ENCODE peak calls at places on chromosomes 6 and 20, in eight cellular contexts. S, A, H, K, N, G, F and R are unnamed samples. For H3K4me1, the result is how much of the 10 kb centered on the place peaks cover.

GRCh38 chr6:14121936-14122344 is 4.4 kb downstream of the CD83 start:
- DNase-seq in S (peak), A (peak), H (no peak), K (no peak), N (no peak), G (no peak), F (no peak), R (no peak)

GRCh38 chr6:163955131-163955530 is 540.6 kb downstream of the QKI start:
- DNase-seq in S (no peak), A (no peak), H (no peak), K (no peak), N (no peak), G (no peak), F (peak), R (no peak)

GRCh38 chr6:83467620-83468036 is 36.8 kb upstream of the ME1 start:
- DNase-seq in S (peak), A (peak), H (no peak), K (no peak), N (no peak), G (peak), F (no peak), R (peak)

GRCh38 chr6:30192076-30192475 is 21.1 kb downstream of the TRIM26 start:
- DNase-seq in S (no peak), A (no peak), H (no peak), K (no peak), N (no peak), G (no peak), F (no peak), R (no peak)

GRCh38 chr20:63704749-63705117 is 3.0 kb downstream of the ARFRP1 start:
- DNase-seq in S (no peak), A (no peak), H (peak), K (peak), N (no peak), G (no peak), F (no peak), R (no peak)

GRCh38 chr6:33416386-33417126 is 1.4 kb downstream of the CUTA start:
- DNase-seq in S (no peak), A (no peak), H (peak), K (no peak), N (no peak), G (no peak), F (peak), R (no peak)

GRCh38 chr6:121615493-121615892 is 180.0 kb downstream of the GJA1 start:
- DNase-seq in S (no peak), A (no peak), H (no peak), K (no peak), N (no peak), G (no peak), F (no peak), R (no peak)

GRCh38 chr6:15462717-15463525 is 199.9 kb downstream of the DTNBP1 start:
- DNase-seq in S (no peak), A (no peak), H (no peak), K (no peak), N (no peak), G (no peak), F (peak), R (no peak)

GRCh38 chr20:34369265-34369664 is 6.2 kb downstream of the ITCH start:
- DNase-seq in S (no peak), A (no peak), H (no peak), K (no peak), N (no peak), G (no peak), F (no peak), R (no peak)

GRCh38 chr6:131116755-131117360 is 18.4 kb upstream of the AKAP7 start:
- DNase-seq in S (no peak), A (no peak), H (no peak), K (no peak), N (no peak), G (no peak), F (peak), R (no peak)

GRCh38 chr6:36125575-36125974 is 4.7 kb upstream of the MAPK13 start:
- DNase-seq in S (no peak), A (no peak), H (no peak), K (no peak), N (no peak), G (no peak), F (no peak), R (no peak)

GRCh38 chr6:49553353-49553752 is 2.9 kb downstream of the C6orf141 start:
- DNase-seq in S (no peak), A (no peak), H (no peak), K (no peak), N (no peak), G (no peak), F (peak), R (no peak)

GRCh38 chr20:18692453-18692852 is 104.6 kb downstream of the DTD1 start:
- DNase-seq in S (no peak), A (no peak), H (no peak), K (no peak), N (no peak), G (no peak), F (peak), R (no peak)

GRCh38 chr6:8415305-8415704 is 20.0 kb downstream of the SLC35B3 start:
- DNase-seq in S (no peak), A (no peak), H (no peak), K (no peak), N (no peak), G (no peak), F (peak), R (no peak)

GRCh38 chr6:162856885-162857284 is 129.1 kb downstream of the PACRG start:
- DNase-seq in S (no peak), A (no peak), H (no peak), K (no peak), N (no peak), G (no peak), F (peak), R (no peak)

GRCh38 chr6:158686791-158687381 is 37.0 kb downstream of the SYTL3 start:
- DNase-seq in S (no peak), A (no peak), H (peak), K (no peak), N (peak), G (no peak), F (no peak), R (no peak)

GRCh38 chr20:32871622-32872160 is 13.0 kb downstream of the EFCAB8 start:
- DNase-seq in S (peak), A (no peak), H (peak), K (no peak), N (no peak), G (no peak), F (no peak), R (no peak)

GRCh38 chr6:35258858-35259193 is 709 bp upstream of the ZNF76 start:
- DNase-seq in S (no peak), A (peak), H (no peak), K (no peak), N (no peak), G (peak), F (peak), R (no peak)

GRCh38 chr20:57581202-57582028 is 20.5 kb downstream of the PCK1 start:
- DNase-seq in S (peak), A (no peak), H (peak), K (peak), N (no peak), G (no peak), F (no peak), R (no peak)

GRCh38 chr20:57580478-57581201 is 19.7 kb downstream of the PCK1 start:
- DNase-seq in S (peak), A (no peak), H (peak), K (no peak), N (no peak), G (no peak), F (no peak), R (no peak)

GRCh38 chr20:57583289-57584257 is 22.7 kb downstream of the PCK1 start:
- DNase-seq in S (no peak), A (no peak), H (peak), K (no peak), N (no peak), G (no peak), F (no peak), R (no peak)

GRCh38 chr20:57582029-57582378 is 21.1 kb downstream of the PCK1 start:
- DNase-seq in S (no peak), A (no peak), H (peak), K (no peak), N (no peak), G (no peak), F (no peak), R (no peak)

DNA sequence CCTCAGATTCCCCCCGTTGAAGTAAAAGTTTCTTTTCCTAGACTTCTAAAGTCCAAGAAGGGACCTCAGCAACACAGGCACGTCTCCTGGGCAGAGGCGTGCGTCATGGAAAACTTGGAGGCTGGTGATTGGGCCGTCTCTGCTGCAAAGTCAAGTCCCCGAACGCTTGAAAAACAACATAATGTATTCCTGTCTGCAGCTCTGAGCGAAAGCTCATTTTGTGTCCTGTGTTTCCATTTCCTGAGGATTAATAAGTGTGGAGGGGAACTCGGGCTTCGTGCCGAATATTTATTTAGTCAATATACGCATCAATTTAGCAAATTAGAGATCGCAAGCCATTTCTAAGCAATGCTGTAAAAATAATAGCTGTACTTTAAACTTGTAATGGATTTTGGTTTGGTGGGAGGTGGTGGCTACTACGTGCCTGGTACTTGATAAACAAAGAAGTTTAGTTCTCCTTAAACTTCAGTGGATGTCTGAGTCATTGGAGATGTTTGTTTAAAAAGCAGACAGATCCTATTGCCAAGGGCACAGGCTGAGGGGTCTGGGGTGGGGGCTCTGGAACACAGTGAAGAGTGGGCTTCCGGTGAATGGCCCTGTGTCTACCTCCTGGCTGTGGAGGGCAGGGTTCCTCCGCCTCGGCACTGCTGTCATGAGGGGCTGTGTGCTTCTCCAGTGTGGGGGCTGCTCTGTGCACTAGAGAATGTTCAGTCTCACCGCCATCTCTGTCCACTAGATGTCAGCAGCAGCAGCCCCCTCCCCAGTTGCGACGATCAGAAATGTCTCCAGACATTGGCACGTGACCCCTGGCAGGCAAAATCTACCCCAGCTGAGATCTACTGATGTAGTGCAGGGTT is 21.8 kb downstream of the PCK1 start:
- DNase-seq in S (peak), A (no peak), H (peak), K (peak), N (no peak), G (no peak), F (peak), R (no peak)
- H3K4me1 ChIP-seq in S (under half), A (under half), H (under half), K (under half), N (under half), G (under half), F (under half), R (under half)

GRCh38 chr6:5054427-5054873 is 30.7 kb upstream of the PPP1R3G start:
- DNase-seq in S (no peak), A (no peak), H (no peak), K (no peak), N (no peak), G (no peak), F (peak), R (no peak)
- H3K4me1 ChIP-seq in S (under half), A (under half), H (under half), K (under half), N (under half), G (under half), F (under half), R (under half)

DNA sequence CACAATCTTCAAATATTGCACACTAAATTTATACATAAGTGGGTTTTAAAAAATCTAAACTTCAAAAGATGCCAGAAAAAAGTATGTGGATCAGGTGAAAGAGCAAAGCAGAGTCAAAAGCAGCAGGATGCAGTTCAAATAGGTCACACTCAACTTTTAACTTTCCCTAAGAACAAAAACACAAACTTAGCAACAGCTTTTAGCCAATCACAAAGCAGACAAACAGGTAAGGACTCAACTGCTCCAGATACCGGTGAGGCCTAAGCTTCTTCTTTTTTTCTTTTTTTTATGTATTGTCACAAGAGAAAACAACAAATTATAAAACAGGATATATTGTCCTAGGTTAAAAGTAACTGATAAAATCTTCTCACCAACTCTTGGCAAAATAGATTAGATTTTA is 74.7 kb downstream of the SESN1 start:
- DNase-seq in S (no peak), A (no peak), H (no peak), K (no peak), N (peak), G (no peak), F (no peak), R (no peak)
- H3K4me1 ChIP-seq in S (under half), A (under half), H (under half), K (under half), N (under half), G (half or more), F (under half), R (half or more)

DNA sequence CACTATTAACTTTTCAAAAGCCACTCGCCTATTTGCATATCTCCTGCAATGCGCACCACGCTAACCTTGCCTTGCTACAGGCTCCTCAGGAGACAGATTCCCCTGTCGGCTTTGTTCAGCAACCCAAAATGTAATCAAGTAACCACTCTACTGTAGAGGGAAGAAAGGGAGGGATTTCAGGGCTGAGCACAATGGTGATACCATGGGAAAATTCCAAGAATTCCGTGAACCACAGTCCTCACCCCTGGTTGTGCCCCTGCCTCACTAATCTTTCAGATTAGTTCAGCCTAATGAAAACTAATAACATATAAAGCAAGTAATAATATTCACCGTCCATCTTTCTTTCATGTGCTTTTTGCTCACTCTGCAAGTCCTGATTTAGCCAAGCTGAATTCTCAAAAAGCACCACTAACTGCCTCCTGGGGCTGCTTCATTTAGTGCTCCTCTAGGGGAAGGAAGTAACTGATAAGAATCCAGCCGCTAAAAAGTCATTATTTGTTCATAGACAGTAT is 6.6 kb downstream of the CITED2 start:
- DNase-seq in S (no peak), A (no peak), H (no peak), K (no peak), N (no peak), G (no peak), F (no peak), R (no peak)
- H3K4me1 ChIP-seq in S (under half), A (under half), H (under half), K (under half), N (under half), G (under half), F (under half), R (under half)

DNA sequence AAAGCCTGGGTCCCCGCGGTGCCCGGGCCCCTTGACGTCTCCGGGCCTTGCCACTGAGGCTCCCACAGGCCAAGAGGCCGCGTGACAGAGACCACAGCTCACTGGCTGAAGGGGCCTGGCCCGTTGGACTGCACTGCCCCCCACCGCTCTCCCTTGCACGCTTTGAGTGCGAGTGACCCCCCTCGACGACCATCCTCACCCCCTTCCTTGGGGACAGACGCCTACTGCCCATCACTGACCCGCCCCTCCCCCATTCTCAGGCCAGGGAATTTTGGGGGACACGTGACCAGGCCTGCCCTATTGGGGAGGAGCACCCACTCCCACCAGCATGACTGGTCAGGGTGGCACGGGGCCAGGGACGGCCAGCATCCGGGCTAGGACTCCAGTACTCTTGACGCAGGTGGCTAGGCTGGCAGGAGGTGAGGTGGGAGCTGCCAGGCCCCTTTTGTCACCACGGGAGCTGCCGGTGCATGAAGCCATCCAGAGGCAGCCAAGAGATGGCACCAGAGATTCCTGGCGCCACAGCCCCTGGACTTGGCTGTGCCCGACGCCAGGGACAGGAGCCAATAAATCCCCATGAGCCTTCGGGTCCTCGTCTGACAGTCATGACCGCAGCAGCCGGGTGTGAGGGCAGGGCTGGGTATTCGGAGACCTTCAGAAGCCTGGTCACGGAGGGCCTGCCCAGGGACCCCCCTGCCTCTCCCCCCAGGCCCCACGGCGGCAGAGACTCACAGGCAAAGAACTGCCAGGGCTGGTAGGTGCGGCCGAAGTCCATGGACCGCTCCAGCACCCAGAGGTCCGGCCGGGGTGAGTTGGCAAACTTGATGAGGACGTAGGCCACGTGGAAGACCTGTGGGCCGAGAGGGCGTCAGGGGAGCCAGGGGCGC is 14.5 kb downstream of the LAMA5 start:
- DNase-seq in S (peak), A (no peak), H (no peak), K (peak), N (no peak), G (peak), F (no peak), R (peak)
- H3K4me1 ChIP-seq in S (under half), A (half or more), H (under half), K (under half), N (under half), G (half or more), F (under half), R (under half)

GRCh38 chr6:166555066-166555465 is 31.4 kb downstream of the RAMACL start:
- DNase-seq in S (no peak), A (no peak), H (peak), K (no peak), N (no peak), G (no peak), F (no peak), R (no peak)
- H3K4me1 ChIP-seq in S (under half), A (under half), H (under half), K (under half), N (under half), G (half or more), F (under half), R (under half)

DNA sequence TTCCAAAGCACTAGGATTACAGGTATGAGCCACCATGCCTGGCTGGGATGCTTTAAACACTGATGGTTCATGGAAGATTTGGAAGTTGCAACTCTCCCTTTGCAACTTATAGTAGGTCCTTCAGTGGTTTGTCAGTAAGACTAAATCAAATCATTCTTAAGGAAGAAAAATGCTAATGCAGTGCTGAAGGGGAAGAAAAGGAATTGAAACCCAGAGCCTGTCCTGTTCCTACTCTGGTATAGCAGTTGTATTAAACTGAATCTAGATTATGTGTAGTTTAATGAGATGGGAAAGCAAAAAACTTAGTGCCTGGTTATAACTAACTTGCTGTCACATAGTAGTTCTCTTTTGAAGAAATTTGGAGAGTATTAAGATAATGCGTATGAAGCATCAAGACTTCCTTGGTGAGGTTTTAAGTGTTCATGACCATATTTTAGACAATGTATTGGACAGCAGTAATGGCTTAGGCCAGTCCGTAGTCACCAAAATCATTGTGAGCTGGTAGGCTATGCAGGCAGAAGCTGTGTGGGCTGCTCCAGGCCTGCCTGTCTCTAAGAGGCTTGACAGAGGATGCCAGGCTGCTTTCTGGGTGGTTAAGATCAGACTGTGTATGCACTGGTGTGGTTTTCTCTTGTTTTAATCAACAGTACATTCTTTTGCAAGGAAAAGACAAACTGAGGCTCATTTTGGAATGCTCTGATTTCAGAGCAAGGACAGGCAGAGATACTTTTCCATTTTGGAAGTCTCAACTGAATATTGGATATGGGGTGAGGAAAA is 14.0 kb downstream of the PAQR8 start:
- DNase-seq in S (no peak), A (no peak), H (no peak), K (no peak), N (peak), G (no peak), F (no peak), R (no peak)
- H3K4me1 ChIP-seq in S (under half), A (under half), H (under half), K (under half), N (under half), G (under half), F (under half), R (under half)

DNA sequence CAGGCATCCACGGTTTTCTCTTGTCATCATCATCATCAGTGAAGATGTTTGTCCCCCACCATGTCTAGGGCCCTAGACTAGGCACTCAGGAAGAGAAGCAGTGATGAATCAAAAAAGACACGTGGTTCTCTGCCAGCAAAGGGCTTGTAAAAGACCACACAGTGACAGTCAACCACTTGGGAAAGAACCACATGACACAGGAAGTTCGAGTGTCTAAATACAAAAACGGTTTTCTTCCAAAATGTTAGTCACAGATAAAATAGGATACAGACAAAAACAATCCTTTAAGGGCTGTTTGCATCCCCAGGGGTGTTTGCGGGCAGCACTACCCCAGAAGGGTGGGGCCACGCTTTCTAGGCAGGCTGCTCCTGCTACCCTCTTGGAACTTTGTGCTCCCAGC is 356.8 kb upstream of the AGPAT4 start:
- DNase-seq in S (no peak), A (no peak), H (no peak), K (no peak), N (no peak), G (no peak), F (no peak), R (no peak)
- H3K4me1 ChIP-seq in S (under half), A (under half), H (under half), K (under half), N (under half), G (under half), F (under half), R (under half)